ENCODE peak calls at places on chromosomes 16 and 17, in seven cellular contexts. One of them, this sample, is unnamed.
A peak's percentile ranks its signal among the peaks of the same experiment; 100 is the strongest.

GRCh38 chr16:84169765-84170310 is 17.0 kb downstream of the TAF1C start:
- DNase-seq in NCI-H1048: no peak
- DNase-seq in esophagus squamous epithelium: no peak
- DNase-seq in KG1: no peak
- DNase-seq in stimulated activated CD8-positive, alpha-beta memory T cell treated with anti-CD3 and anti-CD28 coated beads, Interleukin-7, amount 100 ng/mL, for 4 hours: no peak
- DNase-seq in choroid plexus epithelial cell: no peak
- DNase-seq in skeletal muscle cell: no peak
- DNase-seq in this sample: no peak

GRCh38 chr16:52546291-52546941 is 527 bp downstream of the TOX3 start:
- DNase-seq in NCI-H1048: no peak
- DNase-seq in esophagus squamous epithelium: no peak
- DNase-seq in KG1: no peak
- DNase-seq in stimulated activated CD8-positive, alpha-beta memory T cell treated with anti-CD3 and anti-CD28 coated beads, Interleukin-7, amount 100 ng/mL, for 4 hours: no peak
- DNase-seq in choroid plexus epithelial cell: no peak
- DNase-seq in skeletal muscle cell: no peak
- DNase-seq in this sample: no peak

GRCh38 chr16:89564476-89565255 is 4.2 kb downstream of the RPL13 start:
- DNase-seq in NCI-H1048: no peak
- DNase-seq in esophagus squamous epithelium: no peak
- DNase-seq in KG1: no peak
- DNase-seq in stimulated activated CD8-positive, alpha-beta memory T cell treated with anti-CD3 and anti-CD28 coated beads, Interleukin-7, amount 100 ng/mL, for 4 hours: no peak
- DNase-seq in choroid plexus epithelial cell: no peak
- DNase-seq in skeletal muscle cell: no peak
- DNase-seq in this sample: no peak

GRCh38 chr17:9606453-9606852 is 30.0 kb downstream of the CFAP52 start:
- DNase-seq in NCI-H1048: no peak
- DNase-seq in esophagus squamous epithelium: no peak
- DNase-seq in KG1: no peak
- DNase-seq in stimulated activated CD8-positive, alpha-beta memory T cell treated with anti-CD3 and anti-CD28 coated beads, Interleukin-7, amount 100 ng/mL, for 4 hours: no peak
- DNase-seq in choroid plexus epithelial cell: no peak
- DNase-seq in skeletal muscle cell: no peak
- DNase-seq in this sample: no peak

GRCh38 chr17:82228278-82228841 is 482 bp upstream of the SLC16A3 start:
- DNase-seq in NCI-H1048: no peak
- DNase-seq in esophagus squamous epithelium: no peak
- DNase-seq in KG1: peak; percentile 52
- DNase-seq in stimulated activated CD8-positive, alpha-beta memory T cell treated with anti-CD3 and anti-CD28 coated beads, Interleukin-7, amount 100 ng/mL, for 4 hours: peak; percentile 46
- DNase-seq in choroid plexus epithelial cell: no peak
- DNase-seq in skeletal muscle cell: no peak
- DNase-seq in this sample: no peak

GRCh38 chr17:6024576-6024975 is 45.6 kb upstream of the WSCD1 start:
- DNase-seq in NCI-H1048: no peak
- DNase-seq in esophagus squamous epithelium: no peak
- DNase-seq in KG1: no peak
- DNase-seq in stimulated activated CD8-positive, alpha-beta memory T cell treated with anti-CD3 and anti-CD28 coated beads, Interleukin-7, amount 100 ng/mL, for 4 hours: no peak
- DNase-seq in choroid plexus epithelial cell: no peak
- DNase-seq in skeletal muscle cell: no peak
- DNase-seq in this sample: no peak

GRCh38 chr16:19846421-19846820 is 38.2 kb downstream of the GPRC5B start:
- DNase-seq in NCI-H1048: no peak
- DNase-seq in esophagus squamous epithelium: no peak
- DNase-seq in KG1: no peak
- DNase-seq in stimulated activated CD8-positive, alpha-beta memory T cell treated with anti-CD3 and anti-CD28 coated beads, Interleukin-7, amount 100 ng/mL, for 4 hours: no peak
- DNase-seq in choroid plexus epithelial cell: no peak
- DNase-seq in skeletal muscle cell: no peak
- DNase-seq in this sample: no peak

GRCh38 chr17:1779571-1780074 is 17.8 kb downstream of the SERPINF1 start:
- DNase-seq in NCI-H1048: no peak
- DNase-seq in esophagus squamous epithelium: no peak
- DNase-seq in KG1: no peak
- DNase-seq in stimulated activated CD8-positive, alpha-beta memory T cell treated with anti-CD3 and anti-CD28 coated beads, Interleukin-7, amount 100 ng/mL, for 4 hours: no peak
- DNase-seq in choroid plexus epithelial cell: peak; percentile 98
- DNase-seq in skeletal muscle cell: peak; percentile 91
- DNase-seq in this sample: no peak

GRCh38 chr16:28905800-28906372 is 19.2 kb downstream of the RABEP2 start:
- DNase-seq in NCI-H1048: no peak
- DNase-seq in esophagus squamous epithelium: no peak
- DNase-seq in KG1: no peak
- DNase-seq in stimulated activated CD8-positive, alpha-beta memory T cell treated with anti-CD3 and anti-CD28 coated beads, Interleukin-7, amount 100 ng/mL, for 4 hours: no peak
- DNase-seq in choroid plexus epithelial cell: no peak
- DNase-seq in skeletal muscle cell: no peak
- DNase-seq in this sample: no peak

GRCh38 chr16:73268311-73268997 is 220.5 kb upstream of the ZFHX3 start:
- DNase-seq in NCI-H1048: no peak
- DNase-seq in esophagus squamous epithelium: no peak
- DNase-seq in KG1: no peak
- DNase-seq in stimulated activated CD8-positive, alpha-beta memory T cell treated with anti-CD3 and anti-CD28 coated beads, Interleukin-7, amount 100 ng/mL, for 4 hours: no peak
- DNase-seq in choroid plexus epithelial cell: peak; percentile 9
- DNase-seq in skeletal muscle cell: no peak
- DNase-seq in this sample: peak; percentile 11

GRCh38 chr16:88902744-88903143 is 36.3 kb upstream of the PABPN1L start:
- DNase-seq in NCI-H1048: no peak
- DNase-seq in esophagus squamous epithelium: no peak
- DNase-seq in KG1: no peak
- DNase-seq in stimulated activated CD8-positive, alpha-beta memory T cell treated with anti-CD3 and anti-CD28 coated beads, Interleukin-7, amount 100 ng/mL, for 4 hours: no peak
- DNase-seq in choroid plexus epithelial cell: no peak
- DNase-seq in skeletal muscle cell: no peak
- DNase-seq in this sample: no peak

GRCh38 chr17:78925234-78925633 is at the start of gene TIMP2:
- DNase-seq in NCI-H1048: peak; percentile 63
- DNase-seq in esophagus squamous epithelium: no peak
- DNase-seq in KG1: peak; percentile 16
- DNase-seq in stimulated activated CD8-positive, alpha-beta memory T cell treated with anti-CD3 and anti-CD28 coated beads, Interleukin-7, amount 100 ng/mL, for 4 hours: peak; percentile 57
- DNase-seq in choroid plexus epithelial cell: peak; percentile 90
- DNase-seq in skeletal muscle cell: no peak
- DNase-seq in this sample: peak; percentile 84

GRCh38 chr16:72992142-72992601 is 55.8 kb downstream of the ZFHX3 start:
- DNase-seq in NCI-H1048: no peak
- DNase-seq in esophagus squamous epithelium: no peak
- DNase-seq in KG1: no peak
- DNase-seq in stimulated activated CD8-positive, alpha-beta memory T cell treated with anti-CD3 and anti-CD28 coated beads, Interleukin-7, amount 100 ng/mL, for 4 hours: no peak
- DNase-seq in choroid plexus epithelial cell: no peak
- DNase-seq in skeletal muscle cell: no peak
- DNase-seq in this sample: no peak

GRCh38 chr16:13919683-13920509 is at the start of gene ERCC4:
- DNase-seq in NCI-H1048: peak; percentile 91
- DNase-seq in esophagus squamous epithelium: peak; percentile 95
- DNase-seq in KG1: peak; percentile 99
- DNase-seq in stimulated activated CD8-positive, alpha-beta memory T cell treated with anti-CD3 and anti-CD28 coated beads, Interleukin-7, amount 100 ng/mL, for 4 hours: peak; percentile 98
- DNase-seq in choroid plexus epithelial cell: peak; percentile 100
- DNase-seq in skeletal muscle cell: peak; percentile 94
- DNase-seq in this sample: peak; percentile 99

GRCh38 chr17:32828822-32829221 is 48.1 kb downstream of the MYO1D start:
- DNase-seq in NCI-H1048: no peak
- DNase-seq in esophagus squamous epithelium: no peak
- DNase-seq in KG1: no peak
- DNase-seq in stimulated activated CD8-positive, alpha-beta memory T cell treated with anti-CD3 and anti-CD28 coated beads, Interleukin-7, amount 100 ng/mL, for 4 hours: no peak
- DNase-seq in choroid plexus epithelial cell: no peak
- DNase-seq in skeletal muscle cell: no peak
- DNase-seq in this sample: no peak

GRCh38 chr16:85979605-85980004 is 80.6 kb downstream of the IRF8 start:
- DNase-seq in NCI-H1048: no peak
- DNase-seq in esophagus squamous epithelium: no peak
- DNase-seq in KG1: no peak
- DNase-seq in stimulated activated CD8-positive, alpha-beta memory T cell treated with anti-CD3 and anti-CD28 coated beads, Interleukin-7, amount 100 ng/mL, for 4 hours: no peak
- DNase-seq in choroid plexus epithelial cell: no peak
- DNase-seq in skeletal muscle cell: no peak
- DNase-seq in this sample: no peak

GRCh38 chr17:47829870-47830269 is 1.5 kb downstream of the MRPL10 start:
- DNase-seq in NCI-H1048: no peak
- DNase-seq in esophagus squamous epithelium: no peak
- DNase-seq in KG1: no peak
- DNase-seq in stimulated activated CD8-positive, alpha-beta memory T cell treated with anti-CD3 and anti-CD28 coated beads, Interleukin-7, amount 100 ng/mL, for 4 hours: peak; percentile 36
- DNase-seq in choroid plexus epithelial cell: peak; percentile 63
- DNase-seq in skeletal muscle cell: no peak
- DNase-seq in this sample: no peak

GRCh38 chr17:7688808-7689316 is 585 bp downstream of the WRAP53 start:
- DNase-seq in NCI-H1048: no peak
- DNase-seq in esophagus squamous epithelium: no peak
- DNase-seq in KG1: no peak
- DNase-seq in stimulated activated CD8-positive, alpha-beta memory T cell treated with anti-CD3 and anti-CD28 coated beads, Interleukin-7, amount 100 ng/mL, for 4 hours: no peak
- DNase-seq in choroid plexus epithelial cell: no peak
- DNase-seq in skeletal muscle cell: no peak
- DNase-seq in this sample: no peak

GRCh38 chr17:3845361-3845753 is 689 bp downstream of the NCBP3 start:
- DNase-seq in NCI-H1048: no peak
- DNase-seq in esophagus squamous epithelium: no peak
- DNase-seq in KG1: no peak
- DNase-seq in stimulated activated CD8-positive, alpha-beta memory T cell treated with anti-CD3 and anti-CD28 coated beads, Interleukin-7, amount 100 ng/mL, for 4 hours: peak; percentile 8
- DNase-seq in choroid plexus epithelial cell: peak; percentile 30
- DNase-seq in skeletal muscle cell: no peak
- DNase-seq in this sample: no peak

GRCh38 chr17:76273923-76274558 is 8.9 kb downstream of the UBALD2 start:
- DNase-seq in NCI-H1048: no peak
- DNase-seq in esophagus squamous epithelium: no peak
- DNase-seq in KG1: no peak
- DNase-seq in stimulated activated CD8-positive, alpha-beta memory T cell treated with anti-CD3 and anti-CD28 coated beads, Interleukin-7, amount 100 ng/mL, for 4 hours: no peak
- DNase-seq in choroid plexus epithelial cell: no peak
- DNase-seq in skeletal muscle cell: no peak
- DNase-seq in this sample: no peak

GRCh38 chr17:19538095-19539039 is 4.7 kb downstream of the SLC47A1 start:
- DNase-seq in NCI-H1048: no peak
- DNase-seq in esophagus squamous epithelium: no peak
- DNase-seq in KG1: no peak
- DNase-seq in stimulated activated CD8-positive, alpha-beta memory T cell treated with anti-CD3 and anti-CD28 coated beads, Interleukin-7, amount 100 ng/mL, for 4 hours: no peak
- DNase-seq in choroid plexus epithelial cell: no peak
- DNase-seq in skeletal muscle cell: no peak
- DNase-seq in this sample: no peak

GRCh38 chr17:79003661-79004411 is 5.7 kb downstream of the CANT1 start:
- DNase-seq in NCI-H1048: no peak
- DNase-seq in esophagus squamous epithelium: no peak
- DNase-seq in KG1: no peak
- DNase-seq in stimulated activated CD8-positive, alpha-beta memory T cell treated with anti-CD3 and anti-CD28 coated beads, Interleukin-7, amount 100 ng/mL, for 4 hours: no peak
- DNase-seq in choroid plexus epithelial cell: no peak
- DNase-seq in skeletal muscle cell: no peak
- DNase-seq in this sample: no peak

GRCh38 chr16:49468611-49469322 is 95.2 kb downstream of the C16orf78 start:
- DNase-seq in NCI-H1048: no peak
- DNase-seq in esophagus squamous epithelium: no peak
- DNase-seq in KG1: no peak
- DNase-seq in stimulated activated CD8-positive, alpha-beta memory T cell treated with anti-CD3 and anti-CD28 coated beads, Interleukin-7, amount 100 ng/mL, for 4 hours: no peak
- DNase-seq in choroid plexus epithelial cell: no peak
- DNase-seq in skeletal muscle cell: no peak
- DNase-seq in this sample: no peak

GRCh38 chr17:81923302-81924260 is 4.0 kb downstream of the MAFG start:
- DNase-seq in NCI-H1048: no peak
- DNase-seq in esophagus squamous epithelium: no peak
- DNase-seq in KG1: peak; percentile 61
- DNase-seq in stimulated activated CD8-positive, alpha-beta memory T cell treated with anti-CD3 and anti-CD28 coated beads, Interleukin-7, amount 100 ng/mL, for 4 hours: no peak
- DNase-seq in choroid plexus epithelial cell: peak; percentile 88
- DNase-seq in skeletal muscle cell: peak; percentile 45
- DNase-seq in this sample: peak; percentile 91

GRCh38 chr17:73910216-73910615 is 266.0 kb upstream of the SDK2 start:
- DNase-seq in NCI-H1048: no peak
- DNase-seq in esophagus squamous epithelium: no peak
- DNase-seq in KG1: no peak
- DNase-seq in stimulated activated CD8-positive, alpha-beta memory T cell treated with anti-CD3 and anti-CD28 coated beads, Interleukin-7, amount 100 ng/mL, for 4 hours: no peak
- DNase-seq in choroid plexus epithelial cell: no peak
- DNase-seq in skeletal muscle cell: no peak
- DNase-seq in this sample: no peak

GRCh38 chr17:49604314-49604869 is 28.7 kb downstream of the NXPH3 start:
- DNase-seq in NCI-H1048: no peak
- DNase-seq in esophagus squamous epithelium: no peak
- DNase-seq in KG1: no peak
- DNase-seq in stimulated activated CD8-positive, alpha-beta memory T cell treated with anti-CD3 and anti-CD28 coated beads, Interleukin-7, amount 100 ng/mL, for 4 hours: no peak
- DNase-seq in choroid plexus epithelial cell: no peak
- DNase-seq in skeletal muscle cell: no peak
- DNase-seq in this sample: no peak

GRCh38 chr17:66373944-66374817 is 71.8 kb downstream of the PRKCA start:
- DNase-seq in NCI-H1048: peak; percentile 28
- DNase-seq in esophagus squamous epithelium: no peak
- DNase-seq in KG1: no peak
- DNase-seq in stimulated activated CD8-positive, alpha-beta memory T cell treated with anti-CD3 and anti-CD28 coated beads, Interleukin-7, amount 100 ng/mL, for 4 hours: peak; percentile 38
- DNase-seq in choroid plexus epithelial cell: no peak
- DNase-seq in skeletal muscle cell: no peak
- DNase-seq in this sample: no peak

GRCh38 chr17:48246623-48247022 is 139.1 kb downstream of the SNX11 start:
- DNase-seq in NCI-H1048: no peak
- DNase-seq in esophagus squamous epithelium: no peak
- DNase-seq in KG1: no peak
- DNase-seq in stimulated activated CD8-positive, alpha-beta memory T cell treated with anti-CD3 and anti-CD28 coated beads, Interleukin-7, amount 100 ng/mL, for 4 hours: no peak
- DNase-seq in choroid plexus epithelial cell: peak; percentile 68
- DNase-seq in skeletal muscle cell: no peak
- DNase-seq in this sample: peak; percentile 45

GRCh38 chr16:10332301-10332700 is 53.6 kb upstream of the ATF7IP2 start:
- DNase-seq in NCI-H1048: no peak
- DNase-seq in esophagus squamous epithelium: no peak
- DNase-seq in KG1: no peak
- DNase-seq in stimulated activated CD8-positive, alpha-beta memory T cell treated with anti-CD3 and anti-CD28 coated beads, Interleukin-7, amount 100 ng/mL, for 4 hours: no peak
- DNase-seq in choroid plexus epithelial cell: no peak
- DNase-seq in skeletal muscle cell: no peak
- DNase-seq in this sample: no peak

GRCh38 chr16:87653234-87653633 is 50.9 kb downstream of the JPH3 start:
- DNase-seq in NCI-H1048: no peak
- DNase-seq in esophagus squamous epithelium: no peak
- DNase-seq in KG1: no peak
- DNase-seq in stimulated activated CD8-positive, alpha-beta memory T cell treated with anti-CD3 and anti-CD28 coated beads, Interleukin-7, amount 100 ng/mL, for 4 hours: no peak
- DNase-seq in choroid plexus epithelial cell: peak; percentile 42
- DNase-seq in skeletal muscle cell: no peak
- DNase-seq in this sample: peak; percentile 33

GRCh38 chr16:73483934-73484712 is 436.2 kb upstream of the ZFHX3 start:
- DNase-seq in NCI-H1048: no peak
- DNase-seq in esophagus squamous epithelium: no peak
- DNase-seq in KG1: no peak
- DNase-seq in stimulated activated CD8-positive, alpha-beta memory T cell treated with anti-CD3 and anti-CD28 coated beads, Interleukin-7, amount 100 ng/mL, for 4 hours: no peak
- DNase-seq in choroid plexus epithelial cell: no peak
- DNase-seq in skeletal muscle cell: no peak
- DNase-seq in this sample: no peak

GRCh38 chr16:414395-415169 is 10.9 kb upstream of the RAB11FIP3 start:
- DNase-seq in NCI-H1048: no peak
- DNase-seq in esophagus squamous epithelium: no peak
- DNase-seq in KG1: no peak
- DNase-seq in stimulated activated CD8-positive, alpha-beta memory T cell treated with anti-CD3 and anti-CD28 coated beads, Interleukin-7, amount 100 ng/mL, for 4 hours: no peak
- DNase-seq in choroid plexus epithelial cell: no peak
- DNase-seq in skeletal muscle cell: no peak
- DNase-seq in this sample: no peak

GRCh38 chr17:10617120-10617505 is 40.0 kb downstream of the MYH3 start:
- DNase-seq in NCI-H1048: no peak
- DNase-seq in esophagus squamous epithelium: no peak
- DNase-seq in KG1: no peak
- DNase-seq in stimulated activated CD8-positive, alpha-beta memory T cell treated with anti-CD3 and anti-CD28 coated beads, Interleukin-7, amount 100 ng/mL, for 4 hours: no peak
- DNase-seq in choroid plexus epithelial cell: no peak
- DNase-seq in skeletal muscle cell: no peak
- DNase-seq in this sample: no peak

This sample was measured in A549.